ENCODE peak calls at places on chromosomes 11 and 22, in nine cellular contexts. W, C, A, M, N, X, H, J and P are unnamed samples. For H3K36me3, the result is how much of the 10 kb centered on the place peaks cover.

GRCh38 chr11:44110231-44110679 is 14.8 kb downstream of the EXT2 start:
- DNase-seq in M (no peak), W (no peak), A (no peak), H (peak), J (no peak), C (peak), X (no peak), N (peak), P (no peak)

GRCh38 chr11:130383363-130384168 is 44.8 kb downstream of the ADAMTS8 start:
- DNase-seq in C (no peak), J (no peak), X (peak), H (no peak), W (no peak), N (no peak), A (no peak), M (no peak), P (no peak)

GRCh38 chr11:63933459-63933858 is 5.3 kb upstream of the NAA40 start:
- DNase-seq in X (no peak), N (no peak), A (no peak), W (no peak), H (no peak), M (no peak), J (no peak), C (no peak), P (no peak)

GRCh38 chr22:30370681-30371080 is 13.9 kb downstream of the CCDC157 start:
- DNase-seq in M (no peak), H (no peak), C (no peak), A (no peak), W (no peak), X (no peak), J (no peak), N (peak), P (no peak)

GRCh38 chr11:71330349-71330748 is 78.0 kb upstream of the SHANK2 start:
- DNase-seq in J (peak), H (no peak), C (no peak), M (no peak), X (no peak), N (no peak), W (no peak), A (no peak), P (no peak)

GRCh38 chr22:45334068-45334467 is 24.3 kb downstream of the FAM118A start:
- DNase-seq in X (no peak), H (no peak), N (no peak), W (no peak), J (no peak), A (no peak), C (no peak), M (peak), P (no peak)

GRCh38 chr11:44726278-44727113 is at the start of gene TSPAN18:
- DNase-seq in A (no peak), C (peak), X (no peak), W (no peak), M (no peak), N (peak), J (no peak), H (peak), P (no peak)

GRCh38 chr11:96388891-96389603 is 665 bp downstream of the CCDC82 start:
- DNase-seq in W (no peak), J (no peak), X (no peak), H (no peak), N (no peak), A (no peak), M (no peak), C (peak), P (no peak)

GRCh38 chr11:116695657-116696254 is 77.0 kb downstream of the BUD13 start:
- DNase-seq in N (no peak), J (no peak), C (no peak), H (no peak), M (no peak), W (no peak), X (no peak), A (no peak), P (no peak)

GRCh38 chr22:47687776-47688175 is 925.3 kb downstream of the TBC1D22A start:
- DNase-seq in C (no peak), M (no peak), H (no peak), A (no peak), X (no peak), W (no peak), N (no peak), J (no peak), P (no peak)

GRCh38 chr22:38947321-38948112 is 9.9 kb upstream of the APOBEC3A start:
- DNase-seq in X (no peak), N (no peak), J (peak), C (peak), A (no peak), W (no peak), M (no peak), H (no peak), P (peak)

GRCh38 chr11:46663277-46663940 is 37.0 kb downstream of the ARHGAP1 start:
- DNase-seq in J (peak), M (no peak), N (no peak), W (no peak), X (no peak), A (no peak), C (no peak), H (no peak), P (peak)

GRCh38 chr22:38865201-38866023 is 6.6 kb downstream of the CBX6 start:
- DNase-seq in C (no peak), A (no peak), M (no peak), H (no peak), X (no peak), J (peak), N (no peak), W (no peak), P (peak)

GRCh38 chr11:114036958-114037357 is 22.6 kb upstream of the ZBTB16 start:
- DNase-seq in W (no peak), A (no peak), J (no peak), H (no peak), X (no peak), N (no peak), C (no peak), M (no peak), P (no peak)

GRCh38 chr11:114039551-114039950 is 20.0 kb upstream of the ZBTB16 start:
- DNase-seq in H (no peak), J (no peak), W (no peak), A (no peak), N (no peak), C (no peak), X (no peak), M (no peak), P (no peak)

GRCh38 chr11:114033572-114033971 is 25.9 kb upstream of the ZBTB16 start:
- DNase-seq in A (no peak), H (no peak), W (no peak), J (no peak), X (no peak), C (no peak), M (no peak), N (no peak), P (no peak)

GRCh38 chr11:114034956-114035355 is 24.6 kb upstream of the ZBTB16 start:
- DNase-seq in N (no peak), C (no peak), A (no peak), H (no peak), W (no peak), X (no peak), M (no peak), J (no peak), P (no peak)

DNA sequence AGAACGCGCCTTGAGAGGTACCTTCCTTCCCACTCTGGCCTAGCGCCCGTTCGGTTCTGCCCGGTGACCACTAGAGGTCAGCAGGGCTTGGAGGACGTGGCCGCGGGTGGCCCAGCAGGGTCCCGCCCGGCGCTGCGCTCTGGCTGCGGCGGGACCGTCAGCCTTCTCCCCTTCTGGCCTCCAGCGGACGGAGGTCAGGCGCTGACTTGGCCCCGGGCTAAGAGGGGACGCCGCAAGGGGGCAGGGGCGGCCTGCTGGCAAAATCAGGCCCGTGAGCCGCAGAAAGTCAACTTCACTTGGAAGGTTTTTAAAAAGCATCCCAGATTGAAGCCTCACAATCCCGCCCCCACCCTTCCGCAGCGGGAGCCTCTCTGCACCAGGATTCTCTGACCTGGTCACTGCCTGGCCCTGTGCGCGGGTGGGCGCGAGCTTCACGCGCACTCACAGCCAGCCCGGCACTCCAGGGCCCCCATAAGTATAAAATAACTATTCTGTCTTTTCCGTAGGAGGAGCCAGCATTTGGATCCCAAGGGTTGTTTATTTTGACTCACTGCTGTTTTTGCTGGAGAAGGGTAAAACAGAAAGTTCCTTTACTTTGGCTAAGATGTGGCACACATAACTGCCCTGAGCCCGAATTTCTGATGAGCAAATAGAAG is 23.2 kb upstream of the ZBTB16 start:
- DNase-seq in C (peak), N (peak), A (no peak), X (peak), M (no peak), H (peak), J (peak), W (peak), P (peak)
- H3K4me3 ChIP-seq in C (no peak), N (peak), A (peak), X (peak), M (no peak), H (peak), J (peak), W (peak), P (peak)

GRCh38 chr11:107849791-107850190 is 8.8 kb downstream of the SLC35F2 start:
- DNase-seq in X (no peak), A (no peak), C (no peak), W (no peak), H (no peak), N (no peak), M (no peak), J (no peak), P (no peak)

GRCh38 chr11:107840120-107840479 is 18.5 kb downstream of the SLC35F2 start:
- DNase-seq in J (peak), X (peak), M (no peak), H (no peak), N (no peak), A (no peak), W (no peak), C (no peak), P (peak)

GRCh38 chr11:107848345-107848744 is 10.2 kb downstream of the SLC35F2 start:
- DNase-seq in X (no peak), H (no peak), N (no peak), A (no peak), J (no peak), W (no peak), C (peak), M (no peak), P (no peak)

DNA sequence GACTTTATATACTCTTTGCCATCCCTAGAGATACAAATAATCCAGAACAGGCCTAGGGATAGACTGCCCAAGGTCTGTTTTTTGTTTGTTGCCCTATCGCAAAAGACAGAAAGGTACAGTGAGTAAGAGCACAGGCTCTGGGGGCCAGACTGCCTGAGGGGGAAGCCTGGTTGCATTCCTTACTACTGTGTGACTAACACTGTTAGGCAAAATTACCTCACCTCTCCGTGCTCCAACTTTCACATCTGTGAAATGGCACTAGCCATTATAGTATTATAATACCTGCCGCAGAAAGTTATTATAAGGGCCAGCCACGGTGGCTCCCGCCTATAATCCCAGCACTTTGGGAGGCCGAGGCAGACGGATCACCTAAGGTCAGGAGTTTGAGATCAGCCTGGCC is 14.5 kb downstream of the SLC35F2 start:
- DNase-seq in M (peak), W (no peak), A (no peak), N (no peak), J (no peak), C (no peak), H (no peak), X (peak), P (no peak)
- H3K36me3 ChIP-seq in M (under half), W (under half), A (under half), N (under half), J (under half), C (under half), H (under half), X (under half), P (under half)

GRCh38 chr22:37804886-37805857 is 2.6 kb upstream of the GCAT start:
- DNase-seq in J (peak), H (peak), M (no peak), C (peak), X (no peak), A (no peak), W (peak), N (peak), P (peak)

GRCh38 chr22:37803195-37803635 is 4.5 kb upstream of the GCAT start:
- DNase-seq in C (peak), M (no peak), W (no peak), J (no peak), A (no peak), H (no peak), X (no peak), N (no peak), P (no peak)

GRCh38 chr22:37804502-37804885 is 3.2 kb upstream of the GCAT start:
- DNase-seq in X (no peak), H (no peak), C (peak), N (no peak), J (no peak), A (no peak), W (no peak), M (no peak), P (no peak)

GRCh38 chr22:37802310-37803194 is 5.2 kb upstream of the GCAT start:
- DNase-seq in N (peak), W (peak), A (no peak), C (peak), M (no peak), X (no peak), J (no peak), H (peak), P (no peak)

DNA sequence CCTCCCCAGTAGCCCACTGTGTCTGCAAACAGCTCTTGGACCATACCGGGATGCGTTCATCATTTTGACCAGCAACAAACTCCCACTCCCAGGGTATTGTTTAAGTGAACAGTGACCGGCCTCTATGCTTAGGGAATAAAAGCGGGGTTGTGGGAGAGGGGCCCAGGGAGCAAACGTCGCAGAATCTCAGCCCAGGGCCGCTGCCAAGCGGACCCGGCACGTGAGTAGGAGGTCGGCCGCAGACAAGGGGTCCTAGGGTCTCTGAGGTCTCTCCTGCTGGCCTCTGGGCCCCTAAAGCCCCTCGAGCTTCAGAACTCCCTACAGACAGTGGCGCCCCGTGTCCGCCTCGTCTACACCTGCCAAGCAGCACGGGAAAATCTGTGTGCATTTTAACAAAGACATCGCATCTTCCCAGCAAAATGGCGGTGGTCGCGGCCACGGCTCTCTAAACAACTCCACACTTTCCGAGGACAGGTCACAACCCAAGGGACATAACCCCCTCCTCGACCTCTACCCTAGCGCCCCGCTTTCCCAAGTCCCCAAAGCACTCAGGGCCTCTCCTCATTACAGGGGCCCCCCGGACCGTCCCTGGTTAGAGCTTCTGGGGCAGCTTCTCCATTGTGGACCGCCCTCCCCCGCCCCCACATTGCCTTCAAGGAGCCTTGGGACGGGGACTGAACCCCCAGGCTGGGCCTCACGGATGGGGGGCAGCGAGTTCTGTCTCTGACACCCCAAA is 3.9 kb upstream of the GCAT start:
- DNase-seq in M (no peak), H (no peak), X (no peak), J (no peak), C (peak), W (no peak), A (no peak), N (no peak), P (no peak)
- H3K4me3 ChIP-seq in M (no peak), H (no peak), X (no peak), J (peak), C (peak), W (no peak), A (peak), N (peak), P (peak)

GRCh38 chr11:8102965-8103364 is 22.0 kb downstream of the TUB start:
- DNase-seq in W (no peak), N (no peak), X (no peak), J (no peak), M (no peak), C (no peak), H (no peak), A (no peak), P (no peak)

GRCh38 chr11:8105133-8105532 is 24.1 kb downstream of the TUB start:
- DNase-seq in M (no peak), H (no peak), X (no peak), A (no peak), J (no peak), W (no peak), N (no peak), C (no peak), P (no peak)

GRCh38 chr11:8105666-8106065 is 24.7 kb downstream of the TUB start:
- DNase-seq in W (no peak), C (no peak), A (no peak), J (no peak), H (no peak), X (no peak), N (no peak), M (no peak), P (no peak)

GRCh38 chr11:8102296-8102915 is 21.4 kb downstream of the TUB start:
- DNase-seq in M (no peak), W (no peak), X (no peak), N (no peak), A (no peak), C (no peak), H (no peak), J (no peak), P (no peak)

GRCh38 chr11:8103909-8104308 is 22.9 kb downstream of the TUB start:
- DNase-seq in M (no peak), J (no peak), H (no peak), W (no peak), N (no peak), X (no peak), A (no peak), C (no peak), P (no peak)
- H3K36me3 ChIP-seq in M (under half), J (half or more), H (under half), W (under half), N (under half), X (under half), A (under half), C (under half), P (half or more)